ENCODE peak calls at places on chromosomes 5 and 9, in seven cellular contexts. One of them, this sample, is unnamed.

GRCh38 chr9:136122425-136123383 is 4.0 kb upstream of the TMEM250 start:
- DNase-seq in adrenal gland: peak; percentile 83
- DNase-seq in cardiac muscle cell: peak; percentile 81
- DNase-seq in Peyer's patch: peak; percentile 83
- DNase-seq in transverse colon: peak; percentile 78
- DNase-seq in tibial artery: peak; percentile 67
- DNase-seq in mammary epithelial cell: no peak
- DNase-seq in this sample: peak; percentile 86

GRCh38 chr9:114077162-114077837 is 800 bp downstream of the AMBP start:
- DNase-seq in adrenal gland: no peak
- DNase-seq in tibial artery: no peak
- DNase-seq in Peyer's patch: peak; percentile 31
- DNase-seq in cardiac muscle cell: no peak
- DNase-seq in transverse colon: no peak
- DNase-seq in mammary epithelial cell: no peak
- DNase-seq in this sample: no peak

GRCh38 chr9:133415107-133415506 is 2.7 kb downstream of the REXO4 start:
- DNase-seq in mammary epithelial cell: no peak
- DNase-seq in adrenal gland: no peak
- DNase-seq in transverse colon: no peak
- DNase-seq in tibial artery: no peak
- DNase-seq in cardiac muscle cell: no peak
- DNase-seq in Peyer's patch: no peak
- DNase-seq in this sample: no peak

GRCh38 chr5:79759436-79759835 is 69.8 kb downstream of the CMYA5 start:
- DNase-seq in transverse colon: no peak
- DNase-seq in mammary epithelial cell: peak; percentile 47
- DNase-seq in tibial artery: no peak
- DNase-seq in adrenal gland: peak; percentile 16
- DNase-seq in Peyer's patch: no peak
- DNase-seq in cardiac muscle cell: no peak
- DNase-seq in this sample: no peak

GRCh38 chr9:115921301-115921700 is 232.3 kb upstream of the PAPPA start:
- DNase-seq in mammary epithelial cell: no peak
- DNase-seq in adrenal gland: no peak
- DNase-seq in cardiac muscle cell: no peak
- DNase-seq in Peyer's patch: no peak
- DNase-seq in transverse colon: no peak
- DNase-seq in tibial artery: no peak
- DNase-seq in this sample: no peak

GRCh38 chr5:154727361-154727760 is 27.8 kb upstream of the LARP1 start:
- DNase-seq in adrenal gland: no peak
- DNase-seq in tibial artery: no peak
- DNase-seq in Peyer's patch: no peak
- DNase-seq in mammary epithelial cell: no peak
- DNase-seq in transverse colon: no peak
- DNase-seq in cardiac muscle cell: no peak
- DNase-seq in this sample: no peak

GRCh38 chr5:132411382-132411925 is 41.9 kb downstream of the SLC22A5 start:
- DNase-seq in adrenal gland: no peak
- DNase-seq in Peyer's patch: peak; percentile 74
- DNase-seq in cardiac muscle cell: no peak
- DNase-seq in transverse colon: peak; percentile 58
- DNase-seq in mammary epithelial cell: no peak
- DNase-seq in tibial artery: no peak
- DNase-seq in this sample: no peak

GRCh38 chr5:34564706-34565235 is 91.4 kb upstream of the RAI14 start:
- DNase-seq in mammary epithelial cell: no peak
- DNase-seq in transverse colon: no peak
- DNase-seq in adrenal gland: peak; percentile 8
- DNase-seq in cardiac muscle cell: no peak
- DNase-seq in tibial artery: peak; percentile 20
- DNase-seq in Peyer's patch: no peak
- DNase-seq in this sample: no peak

GRCh38 chr9:109766351-109766750 is 13.6 kb upstream of the PALM2AKAP2 start:
- DNase-seq in mammary epithelial cell: peak; percentile 88
- DNase-seq in tibial artery: no peak
- DNase-seq in transverse colon: no peak
- DNase-seq in Peyer's patch: no peak
- DNase-seq in adrenal gland: peak; percentile 76
- DNase-seq in cardiac muscle cell: no peak
- DNase-seq in this sample: no peak

GRCh38 chr9:22452415-22453010 is 5.9 kb downstream of the DMRTA1 start:
- DNase-seq in Peyer's patch: no peak
- DNase-seq in cardiac muscle cell: peak; percentile 55
- DNase-seq in transverse colon: peak; percentile 54
- DNase-seq in mammary epithelial cell: no peak
- DNase-seq in adrenal gland: peak; percentile 65
- DNase-seq in tibial artery: peak; percentile 51
- DNase-seq in this sample: peak; percentile 20

GRCh38 chr9:27675354-27675753 is 102.1 kb upstream of the C9orf72 start:
- DNase-seq in mammary epithelial cell: no peak
- DNase-seq in Peyer's patch: no peak
- DNase-seq in cardiac muscle cell: no peak
- DNase-seq in adrenal gland: no peak
- DNase-seq in transverse colon: no peak
- DNase-seq in tibial artery: no peak
- DNase-seq in this sample: no peak

GRCh38 chr9:123834218-123834906 is 95.6 kb downstream of the DENND1A start:
- DNase-seq in adrenal gland: no peak
- DNase-seq in mammary epithelial cell: no peak
- DNase-seq in tibial artery: no peak
- DNase-seq in transverse colon: no peak
- DNase-seq in Peyer's patch: no peak
- DNase-seq in cardiac muscle cell: no peak
- DNase-seq in this sample: no peak

GRCh38 chr5:89981871-89982773 is 427.4 kb downstream of the CETN3 start:
- DNase-seq in mammary epithelial cell: no peak
- DNase-seq in adrenal gland: no peak
- DNase-seq in Peyer's patch: no peak
- DNase-seq in tibial artery: no peak
- DNase-seq in transverse colon: no peak
- DNase-seq in cardiac muscle cell: no peak
- DNase-seq in this sample: no peak

GRCh38 chr5:8247074-8247473 is 378.1 kb downstream of the MTRR start:
- DNase-seq in Peyer's patch: no peak
- DNase-seq in transverse colon: no peak
- DNase-seq in cardiac muscle cell: no peak
- DNase-seq in mammary epithelial cell: no peak
- DNase-seq in tibial artery: no peak
- DNase-seq in adrenal gland: no peak
- DNase-seq in this sample: no peak

GRCh38 chr5:102760815-102761214 is 5.7 kb downstream of the PAM start:
- DNase-seq in cardiac muscle cell: no peak
- DNase-seq in Peyer's patch: no peak
- DNase-seq in tibial artery: no peak
- DNase-seq in adrenal gland: no peak
- DNase-seq in transverse colon: no peak
- DNase-seq in mammary epithelial cell: no peak
- DNase-seq in this sample: peak; percentile 62

GRCh38 chr9:124242331-124243194 is 15.2 kb upstream of the NEK6 start:
- DNase-seq in cardiac muscle cell: peak; percentile 30
- DNase-seq in mammary epithelial cell: no peak
- DNase-seq in adrenal gland: no peak
- DNase-seq in tibial artery: peak; percentile 38
- DNase-seq in transverse colon: peak; percentile 54
- DNase-seq in Peyer's patch: no peak
- DNase-seq in this sample: no peak

GRCh38 chr9:94554439-94555331 is at the start of gene PCAT7:
- DNase-seq in transverse colon: peak; percentile 84
- DNase-seq in cardiac muscle cell: peak; percentile 90
- DNase-seq in Peyer's patch: peak; percentile 85
- DNase-seq in tibial artery: no peak
- DNase-seq in adrenal gland: peak; percentile 73
- DNase-seq in mammary epithelial cell: no peak
- DNase-seq in this sample: peak; percentile 90

GRCh38 chr5:139709587-139710369 is 61.6 kb downstream of the CXXC5 start:
- DNase-seq in tibial artery: no peak
- DNase-seq in cardiac muscle cell: no peak
- DNase-seq in transverse colon: peak; percentile 34
- DNase-seq in adrenal gland: no peak
- DNase-seq in Peyer's patch: peak; percentile 61
- DNase-seq in mammary epithelial cell: no peak
- DNase-seq in this sample: no peak

GRCh38 chr5:124060010-124060409 is 548.0 kb downstream of the CSNK1G3 start:
- DNase-seq in adrenal gland: no peak
- DNase-seq in mammary epithelial cell: no peak
- DNase-seq in tibial artery: no peak
- DNase-seq in cardiac muscle cell: no peak
- DNase-seq in transverse colon: no peak
- DNase-seq in Peyer's patch: no peak
- DNase-seq in this sample: no peak

GRCh38 chr5:124056326-124057160 is 544.6 kb downstream of the CSNK1G3 start:
- DNase-seq in transverse colon: no peak
- DNase-seq in adrenal gland: no peak
- DNase-seq in mammary epithelial cell: no peak
- DNase-seq in Peyer's patch: no peak
- DNase-seq in tibial artery: no peak
- DNase-seq in cardiac muscle cell: peak; percentile 7
- DNase-seq in this sample: no peak

GRCh38 chr5:124059200-124059599 is 547.2 kb downstream of the CSNK1G3 start:
- DNase-seq in tibial artery: no peak
- DNase-seq in adrenal gland: peak; percentile 24
- DNase-seq in cardiac muscle cell: no peak
- DNase-seq in Peyer's patch: no peak
- DNase-seq in mammary epithelial cell: peak; percentile 69
- DNase-seq in transverse colon: no peak
- DNase-seq in this sample: no peak

GRCh38 chr5:124057815-124058231 is 545.8 kb downstream of the CSNK1G3 start:
- DNase-seq in adrenal gland: peak; percentile 2
- DNase-seq in cardiac muscle cell: no peak
- DNase-seq in mammary epithelial cell: no peak
- DNase-seq in tibial artery: no peak
- DNase-seq in transverse colon: no peak
- DNase-seq in Peyer's patch: no peak
- DNase-seq in this sample: peak; percentile 53

GRCh38 chr5:124057161-124057814 is 545.3 kb downstream of the CSNK1G3 start:
- DNase-seq in adrenal gland: peak; percentile 14
- DNase-seq in mammary epithelial cell: peak; percentile 38
- DNase-seq in Peyer's patch: peak; percentile 45
- DNase-seq in cardiac muscle cell: peak; percentile 29
- DNase-seq in tibial artery: peak; percentile 21
- DNase-seq in transverse colon: peak; percentile 66
- DNase-seq in this sample: peak; percentile 31
- H3K4me1 ChIP-seq in adrenal gland: peaks cover 19% of the 10 kb centered on the region
- H3K4me1 ChIP-seq in mammary epithelial cell: no peaks in the 10 kb centered on the region
- H3K4me1 ChIP-seq in Peyer's patch: peaks cover 5% of the 10 kb centered on the region
- H3K4me1 ChIP-seq in cardiac muscle cell: peaks cover 21% of the 10 kb centered on the region
- H3K4me1 ChIP-seq in tibial artery: peaks cover 19% of the 10 kb centered on the region
- H3K4me1 ChIP-seq in transverse colon: peaks cover 7% of the 10 kb centered on the region
- H3K4me1 ChIP-seq in this sample: peaks cover 33% of the 10 kb centered on the region

DNA sequence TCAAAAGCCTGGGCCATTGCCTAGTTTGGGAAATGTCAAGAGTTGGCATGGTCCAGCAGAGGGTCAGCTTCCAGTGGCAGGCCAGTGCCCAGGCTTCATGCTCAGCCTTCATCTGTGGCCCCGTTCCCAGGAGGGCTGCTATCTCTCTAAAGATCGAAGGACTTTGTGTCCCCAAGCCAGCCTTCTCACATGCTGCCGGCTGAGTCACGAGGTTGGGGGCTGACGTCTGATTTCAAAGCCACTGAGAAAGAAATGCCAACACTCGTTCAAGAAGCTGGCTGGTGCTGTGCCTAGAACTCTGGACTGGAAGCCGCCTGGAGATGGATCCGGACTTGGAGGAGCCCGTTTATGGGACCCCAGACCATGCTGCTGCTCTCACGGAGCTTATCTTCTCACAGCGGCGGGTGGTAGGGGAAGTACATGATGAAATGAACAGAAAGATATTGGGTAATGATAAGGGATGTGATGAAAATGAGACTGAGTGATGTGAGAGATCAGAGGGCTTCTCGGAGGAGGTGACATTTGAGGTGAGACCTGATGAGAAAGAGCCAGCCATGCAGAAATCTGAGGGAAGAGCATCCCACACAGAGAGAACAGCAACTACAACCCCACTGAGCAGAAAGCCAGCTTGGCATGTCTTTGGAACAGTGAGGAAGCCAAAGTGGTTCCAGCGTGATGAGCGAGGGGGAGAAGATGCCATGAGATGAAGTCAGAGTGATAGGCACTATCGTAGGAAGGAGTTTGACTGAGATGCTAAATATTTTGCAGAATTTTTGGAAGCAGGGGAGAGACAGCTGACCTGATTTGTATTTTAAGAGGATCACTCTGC is 54.9 kb upstream of the BOD1 start:
- DNase-seq in cardiac muscle cell: no peak
- DNase-seq in mammary epithelial cell: no peak
- DNase-seq in Peyer's patch: no peak
- DNase-seq in transverse colon: peak; percentile 18
- DNase-seq in adrenal gland: peak; percentile 98
- DNase-seq in tibial artery: peak; percentile 73
- DNase-seq in this sample: peak; percentile 51
- TF ChIP-seq CTCF in cardiac muscle cell: no peak
- TF ChIP-seq CTCF in mammary epithelial cell: no peak
- TF ChIP-seq CTCF in Peyer's patch: no peak
- TF ChIP-seq CTCF in transverse colon: no peak
- TF ChIP-seq CTCF in adrenal gland: no peak
- TF ChIP-seq CTCF in tibial artery: no peak
- TF ChIP-seq CTCF in this sample: no peak

DNA sequence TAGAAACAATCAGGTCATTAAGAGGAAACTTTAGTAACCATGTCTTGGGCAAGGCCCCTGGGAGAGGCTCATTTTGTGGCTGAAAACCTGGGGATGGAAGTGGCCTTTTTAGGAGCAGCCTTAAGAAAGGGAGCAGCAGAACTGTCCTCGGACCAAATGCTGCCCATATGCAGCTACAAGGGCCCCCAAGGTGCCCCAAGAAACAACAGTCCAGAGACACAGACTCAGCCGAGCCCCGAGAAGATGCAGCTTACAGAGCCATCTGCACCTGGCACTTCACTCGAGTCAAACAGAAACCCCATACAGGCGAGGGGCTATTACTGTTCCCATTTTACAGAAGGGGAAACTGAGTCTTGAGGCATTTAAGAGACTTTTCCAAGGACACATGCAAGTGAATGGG is 58.0 kb downstream of the COL23A1 start:
- DNase-seq in adrenal gland: no peak
- DNase-seq in tibial artery: no peak
- DNase-seq in mammary epithelial cell: no peak
- DNase-seq in Peyer's patch: no peak
- DNase-seq in transverse colon: no peak
- DNase-seq in cardiac muscle cell: no peak
- DNase-seq in this sample: no peak
- H3K9me3 ChIP-seq in adrenal gland: no peaks in the 10 kb centered on the region
- H3K9me3 ChIP-seq in tibial artery: no peaks in the 10 kb centered on the region
- H3K9me3 ChIP-seq in mammary epithelial cell: peaks cover 32% of the 10 kb centered on the region
- H3K9me3 ChIP-seq in Peyer's patch: no peaks in the 10 kb centered on the region
- H3K9me3 ChIP-seq in transverse colon: no peaks in the 10 kb centered on the region
- H3K9me3 ChIP-seq in cardiac muscle cell: no peaks in the 10 kb centered on the region
- H3K9me3 ChIP-seq in this sample: no peaks in the 10 kb centered on the region

DNA sequence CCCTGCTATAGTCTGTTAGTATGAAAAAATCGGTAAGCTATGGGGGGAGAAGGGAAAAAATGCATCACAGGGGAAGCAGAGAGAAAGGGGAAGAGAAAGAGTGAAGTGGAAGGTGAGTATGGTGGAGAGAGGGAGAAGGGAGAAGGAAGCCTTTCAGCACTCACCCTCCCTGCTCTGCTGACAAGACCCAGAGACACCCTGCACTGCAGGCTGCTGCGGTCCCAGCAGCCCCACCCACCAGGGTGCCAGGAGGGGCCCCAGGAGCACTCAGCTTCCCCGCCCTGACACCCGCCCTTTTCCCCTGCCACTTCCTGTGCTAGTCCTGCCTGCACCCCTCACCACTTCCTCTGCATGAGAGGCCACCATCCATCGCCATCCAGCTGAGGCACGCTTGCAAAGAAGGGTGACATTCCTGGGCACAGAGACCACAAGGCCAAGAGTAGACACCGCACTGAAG is 12.7 kb downstream of the STK10 start:
- DNase-seq in tibial artery: peak; percentile 61
- DNase-seq in cardiac muscle cell: peak; percentile 20
- DNase-seq in transverse colon: peak; percentile 83
- DNase-seq in Peyer's patch: no peak
- DNase-seq in adrenal gland: peak; percentile 52
- DNase-seq in mammary epithelial cell: no peak
- DNase-seq in this sample: no peak
- H3K4me1 ChIP-seq in tibial artery: peaks cover 14% of the 10 kb centered on the region
- H3K4me1 ChIP-seq in cardiac muscle cell: peaks cover 13% of the 10 kb centered on the region
- H3K4me1 ChIP-seq in transverse colon: no peaks in the 10 kb centered on the region
- H3K4me1 ChIP-seq in Peyer's patch: peaks cover 13% of the 10 kb centered on the region
- H3K4me1 ChIP-seq in adrenal gland: no peaks in the 10 kb centered on the region
- H3K4me1 ChIP-seq in mammary epithelial cell: peaks cover 29% of the 10 kb centered on the region
- H3K4me1 ChIP-seq in this sample: no peaks in the 10 kb centered on the region